ENCODE peak calls at places on chromosomes 12 and 14, in seven cellular contexts. Z is Peyer's patch, M is gastrocnemius medialis, C is uterus, Y is PC-9, S is neural crest cell, N is nephron progenitor cell. X is an unnamed sample.

GRCh38 chr12:66596189-66596588 is 82.7 kb downstream of the GRIP1 start:
- DNase-seq in S (no peak), M (no peak), C (no peak), N (no peak), Y (no peak), Z (no peak), X (no peak)

GRCh38 chr12:104457746-104458644 is 1.2 kb downstream of the CHST11 start:
- DNase-seq in Y (peak), S (peak), Z (peak), M (no peak), N (peak), C (peak), X (no peak)

GRCh38 chr12:53644133-53644532 is 18.0 kb upstream of the ATF7 start:
- DNase-seq in M (no peak), Z (no peak), C (no peak), Y (no peak), N (no peak), S (no peak), X (no peak)

GRCh38 chr14:95462491-95462890 is 54.0 kb downstream of the SYNE3 start:
- DNase-seq in C (no peak), Y (no peak), Z (no peak), S (no peak), N (no peak), M (no peak), X (no peak)

GRCh38 chr12:58314610-58315009 is 373.2 kb downstream of the ATP23 start:
- DNase-seq in M (no peak), Y (no peak), C (no peak), S (no peak), N (no peak), Z (no peak), X (no peak)

GRCh38 chr14:62126885-62127478 is 364.8 kb downstream of the SNAPC1 start:
- DNase-seq in S (no peak), C (no peak), M (no peak), Z (no peak), Y (no peak), N (peak), X (no peak)

GRCh38 chr14:61461808-61462275 is 140.5 kb downstream of the PRKCH start:
- DNase-seq in S (peak), Y (peak), Z (no peak), C (no peak), N (peak), M (no peak), X (no peak)

GRCh38 chr12:49233842-49234526 is 30.9 kb upstream of the TUBA1C start:
- DNase-seq in C (peak), N (no peak), Y (no peak), M (peak), Z (peak), S (no peak), X (peak)

GRCh38 chr14:103232831-103233319 is 101.2 kb upstream of the EIF5 start:
- DNase-seq in C (no peak), S (no peak), N (no peak), Z (no peak), M (no peak), Y (peak), X (no peak)

GRCh38 chr12:10853746-10854145 is 4.5 kb upstream of the PRR4 start:
- DNase-seq in N (no peak), S (no peak), Y (no peak), Z (no peak), M (no peak), C (no peak), X (no peak)

GRCh38 chr12:63276537-63277365 is 125.8 kb upstream of the AVPR1A start:
- DNase-seq in Z (no peak), S (peak), M (no peak), N (peak), C (no peak), Y (peak), X (no peak)

GRCh38 chr12:92478692-92479091 is 224.1 kb upstream of the PLEKHG7 start:
- DNase-seq in M (no peak), Y (no peak), S (no peak), Z (no peak), N (no peak), C (no peak), X (no peak)

GRCh38 chr12:53231859-53232640 is at the start of gene RARG:
- DNase-seq in N (peak), Y (peak), S (no peak), C (peak), Z (peak), M (no peak), X (peak)

GRCh38 chr12:114762490-114763110 is 78.6 kb upstream of the TBX3 start:
- DNase-seq in S (no peak), M (no peak), N (no peak), Y (no peak), C (no peak), Z (no peak), X (no peak)

GRCh38 chr14:105223260-105223659 is 25.1 kb upstream of the BTBD6 start:
- DNase-seq in M (no peak), S (no peak), N (no peak), C (no peak), Y (no peak), Z (no peak), X (no peak)

GRCh38 chr12:12266389-12266872 is 413 bp downstream of the LRP6 start:
- DNase-seq in C (peak), N (no peak), M (peak), Y (no peak), S (no peak), Z (no peak), X (peak)

GRCh38 chr12:107302649-107303386 is 209.5 kb upstream of the CRY1 start:
- DNase-seq in C (no peak), Y (no peak), Z (no peak), M (no peak), N (no peak), S (no peak), X (no peak)

GRCh38 chr14:100119251-100119650 is 40.2 kb downstream of the DEGS2 start:
- DNase-seq in S (no peak), C (no peak), M (no peak), N (no peak), Y (no peak), Z (no peak), X (no peak)

GRCh38 chr12:130992448-130992847 is 38.7 kb downstream of the ADGRD1 start:
- DNase-seq in N (no peak), S (no peak), M (no peak), Z (no peak), C (no peak), Y (no peak), X (no peak)

GRCh38 chr14:93543766-93544165 is 113.0 kb downstream of the UNC79 start:
- DNase-seq in N (no peak), M (no peak), S (no peak), Z (no peak), C (no peak), Y (no peak), X (no peak)

GRCh38 chr12:1801285-1801975 is 18.9 kb upstream of the LRTM2 start:
- DNase-seq in Y (no peak), S (no peak), Z (no peak), N (no peak), M (peak), C (peak), X (peak)

GRCh38 chr14:100432652-100433427 is 109.7 kb downstream of the SLC25A47 start:
- DNase-seq in S (no peak), N (no peak), Z (no peak), C (no peak), Y (no peak), M (no peak), X (no peak)

GRCh38 chr14:31164115-31164514 is 43.5 kb downstream of the HECTD1 start:
- DNase-seq in S (no peak), Y (no peak), Z (no peak), C (no peak), N (no peak), M (no peak), X (no peak)

GRCh38 chr14:90692061-90692460 is 124.2 kb downstream of the TTC7B start:
- DNase-seq in Z (no peak), C (no peak), Y (no peak), N (no peak), S (no peak), M (no peak), X (no peak)

GRCh38 chr12:54221402-54221984 is 32.7 kb upstream of the SMUG1 start:
- DNase-seq in C (no peak), N (no peak), S (no peak), Z (no peak), Y (no peak), M (no peak), X (no peak)

GRCh38 chr14:99793213-99794155 is at the start of gene EML1:
- DNase-seq in S (peak), C (peak), Y (peak), Z (peak), N (peak), M (peak), X (peak)

GRCh38 chr12:46401703-46402102 is 29.1 kb upstream of the SLC38A2 start:
- DNase-seq in Z (no peak), C (peak), N (no peak), Y (no peak), S (no peak), M (no peak), X (peak)

GRCh38 chr14:61420326-61420725 is 98.9 kb downstream of the PRKCH start:
- DNase-seq in M (no peak), S (no peak), Z (no peak), Y (peak), C (no peak), N (no peak), X (no peak)

GRCh38 chr12:59408431-59408830 is 187.4 kb upstream of the SLC16A7 start:
- DNase-seq in C (no peak), M (no peak), S (no peak), N (no peak), Z (no peak), Y (peak), X (no peak)

GRCh38 chr14:33676135-33676566 is 274.7 kb downstream of the EGLN3 start:
- DNase-seq in Z (no peak), M (peak), S (peak), C (no peak), Y (no peak), N (peak), X (no peak)

GRCh38 chr14:50377671-50378070 is 19.0 kb downstream of the CDKL1 start:
- DNase-seq in N (no peak), Y (no peak), C (no peak), S (no peak), Z (no peak), M (no peak), X (no peak)

GRCh38 chr12:91224411-91224810 is 41.8 kb upstream of the DCN start:
- DNase-seq in C (no peak), S (no peak), Y (no peak), Z (no peak), M (no peak), N (no peak), X (no peak)

DNA sequence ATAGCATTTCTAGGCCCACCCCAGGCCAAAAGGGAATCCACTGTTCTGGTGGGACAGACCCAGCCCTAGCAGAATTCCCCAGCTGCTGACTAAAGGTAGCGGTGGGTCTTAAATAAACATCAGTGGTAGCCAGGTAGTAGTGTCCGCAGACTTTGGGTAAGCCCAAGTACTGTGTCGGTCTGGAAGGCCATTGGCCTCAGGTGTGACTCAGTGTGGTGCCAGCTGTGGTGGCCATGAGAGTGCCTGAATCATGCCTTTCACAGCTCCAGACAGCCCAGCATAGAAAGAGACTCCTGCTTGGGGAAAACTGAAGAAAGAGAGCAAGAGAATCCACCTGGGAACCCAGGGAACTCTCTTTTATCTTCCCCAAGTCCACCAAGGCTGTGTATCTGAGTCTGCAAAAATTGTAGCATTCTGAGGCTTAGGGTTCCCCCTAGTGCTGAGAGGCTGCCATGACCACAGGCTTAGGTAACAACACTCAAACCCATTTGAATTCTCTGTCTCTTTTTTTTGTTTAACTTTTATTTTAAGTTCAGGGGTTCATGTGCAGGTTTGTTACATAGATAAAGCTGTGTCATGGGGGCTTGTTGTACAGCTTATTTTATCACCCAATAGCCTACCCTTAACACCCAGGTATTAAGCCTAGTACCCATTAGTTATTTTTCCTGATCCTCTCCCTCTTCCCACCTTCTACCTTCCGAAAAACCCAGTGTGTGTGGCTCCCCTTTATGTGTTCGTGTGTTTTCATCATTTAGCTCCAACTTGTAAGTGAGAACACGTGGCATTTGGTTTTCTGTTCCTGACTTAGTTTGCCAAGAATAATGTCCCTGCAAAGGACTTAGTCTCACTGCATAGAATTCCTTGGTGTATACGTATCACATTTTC is 16.7 kb upstream of the CD163L1 start:
- DNase-seq in S (peak), C (no peak), N (peak), Z (no peak), Y (peak), M (no peak), X (no peak)
- TF ChIP-seq CTCF in S (peak), C (peak), N (peak), Z (peak), Y (peak), M (peak), X (no peak)

GRCh38 chr12:110104188-110104969 is 19.8 kb upstream of the IFT81 start:
- DNase-seq in M (no peak), N (no peak), Z (no peak), S (no peak), Y (no peak), C (no peak), X (peak)
- TF ChIP-seq CTCF in M (no peak), N (no peak), Z (no peak), S (no peak), Y (no peak), C (no peak), X (no peak)

GRCh38 chr12:26043139-26044006 is 81.5 kb downstream of the BHLHE41 start:
- DNase-seq in S (no peak), C (no peak), M (no peak), Z (no peak), N (no peak), Y (no peak), X (no peak)
- TF ChIP-seq CTCF in S (no peak), C (no peak), M (no peak), Z (no peak), N (no peak), Y (no peak), X (no peak)

DNA sequence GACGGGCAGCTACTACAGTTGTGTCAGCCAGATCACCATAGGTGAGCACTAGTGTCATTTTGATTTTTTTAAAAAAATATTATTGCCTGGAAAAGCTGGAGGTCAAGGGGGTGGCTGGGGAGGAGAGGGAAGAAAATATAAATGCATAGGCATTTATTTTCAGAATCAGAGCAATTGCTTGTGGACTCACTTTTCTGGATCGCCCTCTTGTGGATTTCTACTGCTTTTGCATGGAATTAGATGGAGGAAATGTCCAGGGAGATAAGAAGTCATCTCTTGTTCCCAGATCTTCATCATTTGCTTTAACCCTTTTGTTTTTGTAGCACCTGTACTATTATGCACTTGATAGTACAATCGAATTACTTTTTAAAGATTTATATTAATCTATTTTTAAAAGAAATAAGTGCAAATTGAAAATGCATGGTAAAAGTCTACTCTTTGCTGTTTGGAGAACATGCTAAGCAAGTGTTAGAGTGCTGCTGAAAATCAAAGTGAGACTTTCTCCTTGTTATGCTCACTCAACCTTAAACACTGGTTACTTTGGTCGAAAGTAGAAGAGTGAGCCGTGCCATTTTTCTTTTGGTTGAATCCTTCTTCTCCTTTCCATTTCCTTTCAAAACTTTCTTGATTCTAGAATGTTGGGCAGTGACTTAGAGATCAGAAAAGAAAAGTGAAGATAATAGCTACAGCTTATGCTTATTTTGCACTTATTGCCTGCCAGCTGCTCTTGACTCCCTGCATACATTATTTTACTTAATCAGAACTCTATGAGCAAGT is 60.6 kb upstream of the ANO4 start:
- DNase-seq in C (no peak), Y (no peak), M (no peak), Z (no peak), S (no peak), N (no peak), X (no peak)
- TF ChIP-seq CTCF in C (no peak), Y (peak), M (no peak), Z (peak), S (peak), N (peak), X (peak)

GRCh38 chr14:24141030-24141880 is at the start of gene EMC9:
- DNase-seq in M (peak), S (peak), Y (peak), C (peak), N (peak), Z (peak), X (peak)
- TF ChIP-seq CTCF in M (peak), S (peak), Y (no peak), C (peak), N (no peak), Z (peak), X (peak)

GRCh38 chr12:26469801-26470200 is 274.4 kb downstream of the SSPN start:
- DNase-seq in M (no peak), S (no peak), Y (no peak), C (no peak), Z (no peak), N (no peak), X (no peak)

GRCh38 chr12:26471560-26471959 is 276.2 kb downstream of the SSPN start:
- DNase-seq in N (no peak), S (no peak), Y (no peak), C (no peak), M (no peak), Z (peak), X (no peak)

DNA sequence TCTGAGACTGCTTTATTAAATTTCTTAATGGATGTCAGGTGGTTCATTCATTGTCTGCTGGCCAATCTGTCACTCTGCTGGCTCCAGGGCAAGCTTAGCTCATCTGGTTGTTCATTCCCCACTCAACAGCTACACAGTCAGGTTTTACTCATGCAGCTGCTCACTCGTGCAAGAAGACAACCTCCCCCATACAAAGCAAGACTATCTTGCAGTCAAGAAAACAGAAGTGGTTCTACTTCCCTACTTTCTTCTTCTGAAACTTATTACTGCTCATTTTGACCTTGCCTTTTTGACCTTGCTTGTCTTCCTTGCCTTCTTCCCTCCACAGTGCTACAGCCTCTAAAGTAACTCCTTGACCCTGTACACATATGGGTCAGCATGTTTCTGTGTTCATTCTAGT is 277.9 kb downstream of the SSPN start:
- DNase-seq in C (no peak), Z (peak), M (no peak), Y (no peak), N (peak), S (no peak), X (no peak)
- TF ChIP-seq CTCF in C (no peak), Z (no peak), M (no peak), Y (no peak), N (no peak), S (no peak), X (no peak)

DNA sequence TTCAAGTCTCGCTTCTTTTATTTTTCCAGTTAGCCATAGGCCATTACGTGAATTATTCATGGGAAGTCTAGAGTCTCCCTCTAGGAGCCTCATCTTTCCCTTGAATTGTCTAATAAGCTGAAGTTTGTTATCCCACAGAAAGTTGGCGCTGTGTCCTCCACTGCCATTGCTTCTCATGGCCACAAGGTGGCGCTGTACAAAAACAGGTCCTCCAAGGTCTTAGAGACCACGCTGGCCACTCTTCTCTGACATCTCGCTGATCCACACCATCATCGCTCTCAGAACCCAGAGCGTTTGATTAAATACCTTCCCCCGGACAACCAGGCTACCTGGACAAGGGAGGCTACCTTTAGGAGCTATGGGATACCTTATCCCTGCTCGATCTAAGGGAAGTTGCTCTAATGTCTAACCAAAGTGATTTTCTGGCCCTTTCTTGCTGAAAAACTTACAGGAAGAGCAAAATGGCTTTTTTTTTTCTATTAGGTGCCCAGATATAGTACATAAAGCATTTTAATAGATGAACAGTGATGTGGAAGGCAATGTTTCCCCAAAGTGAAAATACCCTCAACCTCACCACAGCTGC is 110.0 kb downstream of the CCDC60 start:
- DNase-seq in Z (no peak), M (peak), N (peak), C (no peak), Y (peak), S (peak), X (no peak)
- TF ChIP-seq CTCF in Z (peak), M (peak), N (peak), C (no peak), Y (peak), S (peak), X (peak)

GRCh38 chr12:123983822-123984485 is 10.9 kb downstream of the ZNF664 start:
- DNase-seq in M (peak), Y (peak), Z (no peak), S (no peak), C (peak), N (peak), X (no peak)
- TF ChIP-seq CTCF in M (peak), Y (peak), Z (peak), S (peak), C (peak), N (peak), X (peak)

GRCh38 chr12:112163056-112163455 is 37.7 kb downstream of the TRAFD1 start:
- DNase-seq in C (no peak), Z (no peak), N (no peak), S (no peak), M (no peak), Y (no peak), X (peak)
- TF ChIP-seq CTCF in C (no peak), Z (no peak), N (no peak), S (no peak), M (no peak), Y (no peak), X (no peak)

GRCh38 chr14:71733210-71733883 is 198.9 kb upstream of the RGS6 start:
- DNase-seq in Y (no peak), M (no peak), C (no peak), Z (no peak), S (no peak), N (no peak), X (no peak)
- TF ChIP-seq CTCF in Y (no peak), M (no peak), C (no peak), Z (no peak), S (no peak), N (no peak), X (no peak)

X was measured in ascending aorta.